ENCODE peak calls at places on chromosomes 7 and 10, in six cellular contexts. X is SJSA1, R is cardiac fibroblast, J is neural progenitor cell, P is lower lobe of right lung, S is AG09309. O is an unnamed sample.

GRCh38 chr7:15915694-15916093 is 229.2 kb upstream of the MEOX2 start:
- DNase-seq in X (no peak), R (no peak), J (no peak), P (no peak), S (no peak), O (no peak)

GRCh38 chr10:3895045-3895609 is 110.1 kb upstream of the KLF6 start:
- DNase-seq in X (peak; percentile 72), R (peak; percentile 89), J (no peak), P (no peak), S (no peak), O (no peak)

GRCh38 chr7:155361363-155361680 is 63.6 kb downstream of the INSIG1 start:
- DNase-seq in X (no peak), R (no peak), J (no peak), P (peak; percentile 33), S (no peak), O (no peak)

GRCh38 chr7:93461350-93461749 is 113.2 kb downstream of the CALCR start:
- DNase-seq in X (no peak), R (no peak), J (peak; percentile 5), P (no peak), S (no peak), O (peak; percentile 42)

GRCh38 chr7:157234271-157234670 is 95.5 kb downstream of the UBE3C start:
- DNase-seq in X (no peak), R (no peak), J (no peak), P (no peak), S (peak; percentile 29), O (no peak)

GRCh38 chr10:8359467-8359866 is 305.0 kb downstream of the GATA3 start:
- DNase-seq in X (no peak), R (no peak), J (no peak), P (no peak), S (no peak), O (no peak)

GRCh38 chr7:143882611-143883078 is 19.3 kb downstream of the TCAF1 start:
- DNase-seq in X (no peak), R (peak; percentile 51), J (peak; percentile 83), P (peak; percentile 60), S (no peak), O (peak; percentile 94)

GRCh38 chr10:70832852-70833542 is 17.2 kb downstream of the SGPL1 start:
- DNase-seq in X (no peak), R (peak; percentile 96), J (no peak), P (no peak), S (peak; percentile 79), O (no peak)

DNA sequence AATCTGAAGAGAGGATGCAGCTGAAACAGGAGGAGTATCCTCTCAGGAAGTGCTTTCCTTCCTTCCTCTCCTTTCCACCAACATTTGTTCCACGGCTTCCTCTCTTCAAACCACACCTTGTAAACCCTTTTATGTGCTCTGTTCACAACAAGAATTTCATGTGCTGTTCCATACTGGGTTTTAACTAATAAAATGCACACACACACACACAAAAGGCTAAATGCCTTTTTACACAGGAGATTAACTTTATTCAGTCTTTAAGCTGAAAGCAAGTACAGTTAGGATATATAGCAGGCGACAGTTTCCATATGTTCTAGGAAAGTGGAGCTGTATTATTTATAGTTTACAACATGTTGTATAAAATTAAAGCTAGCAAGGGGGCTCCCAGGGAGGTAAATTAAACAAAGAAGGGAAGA is 106.7 kb downstream of the REEP3 start:
- DNase-seq in X (no peak), R (no peak), J (no peak), P (no peak), S (no peak), O (no peak)
- H3K4me3 ChIP-seq in X (no peak overlapping the region), R (no peak overlapping the region), J (no peak overlapping the region), P (no peak overlapping the region), S (no peak overlapping the region), O (no peak overlapping the region)

GRCh38 chr7:151088856-151089699 is 2.8 kb downstream of the AGAP3 start:
- DNase-seq in X (peak; percentile 90), R (peak; percentile 75), J (peak; percentile 75), P (peak; percentile 87), S (no peak), O (peak; percentile 90)
- H3K4me3 ChIP-seq in X (peak overlapping the region; percentile 58), R (peak overlapping the region; percentile 81), J (peak overlapping the region; percentile 88), P (peak overlapping the region; percentile 93), S (peak overlapping the region; percentile 91), O (peak overlapping the region; percentile 96)

GRCh38 chr7:12431886-12432285 is 28.2 kb upstream of the VWDE start:
- DNase-seq in X (no peak), R (peak; percentile 52), J (peak; percentile 45), P (no peak), S (no peak), O (peak; percentile 12)
- H3K4me3 ChIP-seq in X (no peak overlapping the region), R (no peak overlapping the region), J (no peak overlapping the region), P (no peak overlapping the region), S (no peak overlapping the region), O (no peak overlapping the region)

GRCh38 chr7:50333266-50333665 is 28.8 kb downstream of the IKZF1 start:
- DNase-seq in X (no peak), R (no peak), J (peak; percentile 35), P (no peak), S (no peak), O (no peak)
- H3K4me3 ChIP-seq in X (no peak overlapping the region), R (no peak overlapping the region), J (no peak overlapping the region), P (no peak overlapping the region), S (no peak overlapping the region), O (no peak overlapping the region)

GRCh38 chr7:84939888-84940287 is 247.0 kb downstream of the SEMA3D start:
- DNase-seq in X (no peak), R (no peak), J (no peak), P (peak; percentile 30), S (no peak), O (no peak)
- H3K4me3 ChIP-seq in X (no peak overlapping the region), R (no peak overlapping the region), J (no peak overlapping the region), P (no peak overlapping the region), S (no peak overlapping the region), O (no peak overlapping the region)

DNA sequence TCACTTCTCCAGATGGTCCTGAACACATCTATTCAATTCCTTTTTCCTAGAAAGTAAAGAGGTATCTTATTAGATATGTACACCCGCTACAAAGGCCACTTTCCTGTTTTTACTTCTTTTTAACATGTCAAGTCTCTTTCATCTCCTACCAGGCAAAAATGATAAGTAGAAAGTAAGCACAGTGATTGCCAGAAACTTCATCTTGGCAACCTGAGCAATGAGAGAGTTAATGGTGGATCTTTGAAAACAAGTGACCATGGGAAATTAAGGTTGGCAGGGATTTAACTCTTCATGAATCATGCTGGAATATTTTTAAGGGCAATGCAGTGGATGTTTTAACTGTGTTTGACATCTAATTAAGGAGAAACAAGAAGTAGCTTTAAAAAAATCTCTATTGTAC is 2.7 kb downstream of the SEMA3A start:
- DNase-seq in X (no peak), R (no peak), J (no peak), P (no peak), S (no peak), O (no peak)
- H3K4me3 ChIP-seq in X (no peak overlapping the region), R (no peak overlapping the region), J (peak overlapping the region; percentile 84), P (peak overlapping the region; percentile 22), S (no peak overlapping the region), O (peak overlapping the region; percentile 78)

O was measured in SJCRH30.